ENCODE peak calls at places on chromosomes 1 and 21, in ten cellular contexts. One of them, this sample, is unnamed.

GRCh38 chr1:119008483-119009299 is 20.5 kb upstream of the TBX15 start:
- DNase-seq in Calu3: peak; percentile 58
- DNase-seq in dorsolateral prefrontal cortex: no peak
- DNase-seq in T-helper 2 cell: no peak
- DNase-seq in stimulated activated CD8-positive, alpha-beta memory T cell treated with anti-CD3 and anti-CD28 coated beads, Interleukin-12 subunit alpha, Interleukin-12 subunit beta, amount 100 ng/mL, for 1 hour: no peak
- DNase-seq in psoas muscle: no peak
- DNase-seq in stimulated activated naive CD4-positive, alpha-beta T cell: no peak
- DNase-seq in GM13976: peak; percentile 71
- DNase-seq in activated naive CD4-positive, alpha-beta T cell treated with Interleukin-2 at 50 U/mL for 16 hours: no peak
- DNase-seq in NCI-H1694 treated with DMSO at 0.1 percent for 48 hours: peak; percentile 62
- DNase-seq in this sample: peak; percentile 73

GRCh38 chr1:86856196-86856595 is 57.7 kb downstream of the SELENOF start:
- DNase-seq in Calu3: no peak
- DNase-seq in stimulated activated naive CD4-positive, alpha-beta T cell: no peak
- DNase-seq in T-helper 2 cell: no peak
- DNase-seq in NCI-H1694 treated with DMSO at 0.1 percent for 48 hours: no peak
- DNase-seq in stimulated activated CD8-positive, alpha-beta memory T cell treated with anti-CD3 and anti-CD28 coated beads, Interleukin-12 subunit alpha, Interleukin-12 subunit beta, amount 100 ng/mL, for 1 hour: no peak
- DNase-seq in activated naive CD4-positive, alpha-beta T cell treated with Interleukin-2 at 50 U/mL for 16 hours: no peak
- DNase-seq in psoas muscle: no peak
- DNase-seq in GM13976: no peak
- DNase-seq in dorsolateral prefrontal cortex: no peak
- DNase-seq in this sample: peak; percentile 27

GRCh38 chr21:39156024-39156423 is 27.2 kb downstream of the PSMG1 start:
- DNase-seq in Calu3: no peak
- DNase-seq in NCI-H1694 treated with DMSO at 0.1 percent for 48 hours: no peak
- DNase-seq in T-helper 2 cell: no peak
- DNase-seq in activated naive CD4-positive, alpha-beta T cell treated with Interleukin-2 at 50 U/mL for 16 hours: no peak
- DNase-seq in stimulated activated CD8-positive, alpha-beta memory T cell treated with anti-CD3 and anti-CD28 coated beads, Interleukin-12 subunit alpha, Interleukin-12 subunit beta, amount 100 ng/mL, for 1 hour: no peak
- DNase-seq in GM13976: no peak
- DNase-seq in dorsolateral prefrontal cortex: no peak
- DNase-seq in psoas muscle: no peak
- DNase-seq in stimulated activated naive CD4-positive, alpha-beta T cell: no peak
- DNase-seq in this sample: no peak

GRCh38 chr21:28636988-28637691 is 355.5 kb downstream of the LTN1 start:
- DNase-seq in T-helper 2 cell: no peak
- DNase-seq in stimulated activated CD8-positive, alpha-beta memory T cell treated with anti-CD3 and anti-CD28 coated beads, Interleukin-12 subunit alpha, Interleukin-12 subunit beta, amount 100 ng/mL, for 1 hour: no peak
- DNase-seq in GM13976: no peak
- DNase-seq in activated naive CD4-positive, alpha-beta T cell treated with Interleukin-2 at 50 U/mL for 16 hours: no peak
- DNase-seq in stimulated activated naive CD4-positive, alpha-beta T cell: no peak
- DNase-seq in Calu3: peak; percentile 10
- DNase-seq in NCI-H1694 treated with DMSO at 0.1 percent for 48 hours: no peak
- DNase-seq in dorsolateral prefrontal cortex: no peak
- DNase-seq in psoas muscle: no peak
- DNase-seq in this sample: peak; percentile 22

GRCh38 chr1:227317541-227318002 is 720 bp downstream of the CDC42BPA start:
- DNase-seq in activated naive CD4-positive, alpha-beta T cell treated with Interleukin-2 at 50 U/mL for 16 hours: no peak
- DNase-seq in T-helper 2 cell: no peak
- DNase-seq in psoas muscle: peak; percentile 34
- DNase-seq in GM13976: peak; percentile 49
- DNase-seq in dorsolateral prefrontal cortex: peak; percentile 43
- DNase-seq in stimulated activated naive CD4-positive, alpha-beta T cell: no peak
- DNase-seq in stimulated activated CD8-positive, alpha-beta memory T cell treated with anti-CD3 and anti-CD28 coated beads, Interleukin-12 subunit alpha, Interleukin-12 subunit beta, amount 100 ng/mL, for 1 hour: no peak
- DNase-seq in Calu3: peak; percentile 61
- DNase-seq in NCI-H1694 treated with DMSO at 0.1 percent for 48 hours: peak; percentile 54
- DNase-seq in this sample: no peak

GRCh38 chr1:200448034-200448762 is 38.4 kb upstream of the ZNF281 start:
- DNase-seq in psoas muscle: no peak
- DNase-seq in Calu3: no peak
- DNase-seq in activated naive CD4-positive, alpha-beta T cell treated with Interleukin-2 at 50 U/mL for 16 hours: no peak
- DNase-seq in stimulated activated naive CD4-positive, alpha-beta T cell: no peak
- DNase-seq in NCI-H1694 treated with DMSO at 0.1 percent for 48 hours: no peak
- DNase-seq in T-helper 2 cell: no peak
- DNase-seq in dorsolateral prefrontal cortex: no peak
- DNase-seq in stimulated activated CD8-positive, alpha-beta memory T cell treated with anti-CD3 and anti-CD28 coated beads, Interleukin-12 subunit alpha, Interleukin-12 subunit beta, amount 100 ng/mL, for 1 hour: no peak
- DNase-seq in GM13976: peak; percentile 62
- DNase-seq in this sample: no peak

GRCh38 chr1:180953791-180954721 is 41.4 kb downstream of the KIAA1614 start:
- DNase-seq in T-helper 2 cell: peak; percentile 46
- DNase-seq in stimulated activated naive CD4-positive, alpha-beta T cell: peak; percentile 68
- DNase-seq in GM13976: peak; percentile 82
- DNase-seq in dorsolateral prefrontal cortex: peak; percentile 67
- DNase-seq in stimulated activated CD8-positive, alpha-beta memory T cell treated with anti-CD3 and anti-CD28 coated beads, Interleukin-12 subunit alpha, Interleukin-12 subunit beta, amount 100 ng/mL, for 1 hour: peak; percentile 45
- DNase-seq in psoas muscle: peak; percentile 78
- DNase-seq in Calu3: peak; percentile 70
- DNase-seq in activated naive CD4-positive, alpha-beta T cell treated with Interleukin-2 at 50 U/mL for 16 hours: peak; percentile 74
- DNase-seq in NCI-H1694 treated with DMSO at 0.1 percent for 48 hours: no peak
- DNase-seq in this sample: peak; percentile 90

GRCh38 chr1:80445021-80445420 is 1355.7 kb upstream of the ADGRL2 start:
- DNase-seq in dorsolateral prefrontal cortex: no peak
- DNase-seq in Calu3: no peak
- DNase-seq in stimulated activated CD8-positive, alpha-beta memory T cell treated with anti-CD3 and anti-CD28 coated beads, Interleukin-12 subunit alpha, Interleukin-12 subunit beta, amount 100 ng/mL, for 1 hour: no peak
- DNase-seq in NCI-H1694 treated with DMSO at 0.1 percent for 48 hours: no peak
- DNase-seq in psoas muscle: no peak
- DNase-seq in stimulated activated naive CD4-positive, alpha-beta T cell: no peak
- DNase-seq in T-helper 2 cell: no peak
- DNase-seq in activated naive CD4-positive, alpha-beta T cell treated with Interleukin-2 at 50 U/mL for 16 hours: no peak
- DNase-seq in GM13976: no peak
- DNase-seq in this sample: no peak

GRCh38 chr1:69946935-69947334 is 258.4 kb downstream of the LRRC40 start:
- DNase-seq in dorsolateral prefrontal cortex: no peak
- DNase-seq in activated naive CD4-positive, alpha-beta T cell treated with Interleukin-2 at 50 U/mL for 16 hours: no peak
- DNase-seq in stimulated activated naive CD4-positive, alpha-beta T cell: no peak
- DNase-seq in GM13976: no peak
- DNase-seq in stimulated activated CD8-positive, alpha-beta memory T cell treated with anti-CD3 and anti-CD28 coated beads, Interleukin-12 subunit alpha, Interleukin-12 subunit beta, amount 100 ng/mL, for 1 hour: no peak
- DNase-seq in T-helper 2 cell: no peak
- DNase-seq in NCI-H1694 treated with DMSO at 0.1 percent for 48 hours: no peak
- DNase-seq in psoas muscle: no peak
- DNase-seq in Calu3: no peak
- DNase-seq in this sample: no peak

GRCh38 chr1:1881727-1882126 is 9.2 kb downstream of the GNB1 start:
- DNase-seq in T-helper 2 cell: no peak
- DNase-seq in Calu3: no peak
- DNase-seq in dorsolateral prefrontal cortex: no peak
- DNase-seq in NCI-H1694 treated with DMSO at 0.1 percent for 48 hours: no peak
- DNase-seq in activated naive CD4-positive, alpha-beta T cell treated with Interleukin-2 at 50 U/mL for 16 hours: no peak
- DNase-seq in psoas muscle: no peak
- DNase-seq in stimulated activated naive CD4-positive, alpha-beta T cell: no peak
- DNase-seq in GM13976: no peak
- DNase-seq in stimulated activated CD8-positive, alpha-beta memory T cell treated with anti-CD3 and anti-CD28 coated beads, Interleukin-12 subunit alpha, Interleukin-12 subunit beta, amount 100 ng/mL, for 1 hour: no peak
- DNase-seq in this sample: no peak

GRCh38 chr1:201414051-201414738 is 7.3 kb downstream of the TNNI1 start:
- DNase-seq in NCI-H1694 treated with DMSO at 0.1 percent for 48 hours: no peak
- DNase-seq in Calu3: no peak
- DNase-seq in dorsolateral prefrontal cortex: no peak
- DNase-seq in GM13976: no peak
- DNase-seq in activated naive CD4-positive, alpha-beta T cell treated with Interleukin-2 at 50 U/mL for 16 hours: no peak
- DNase-seq in stimulated activated CD8-positive, alpha-beta memory T cell treated with anti-CD3 and anti-CD28 coated beads, Interleukin-12 subunit alpha, Interleukin-12 subunit beta, amount 100 ng/mL, for 1 hour: no peak
- DNase-seq in psoas muscle: no peak
- DNase-seq in T-helper 2 cell: no peak
- DNase-seq in stimulated activated naive CD4-positive, alpha-beta T cell: no peak
- DNase-seq in this sample: no peak

GRCh38 chr1:6730473-6730872 is 28.9 kb upstream of the DNAJC11 start:
- DNase-seq in GM13976: no peak
- DNase-seq in dorsolateral prefrontal cortex: no peak
- DNase-seq in T-helper 2 cell: no peak
- DNase-seq in psoas muscle: no peak
- DNase-seq in stimulated activated naive CD4-positive, alpha-beta T cell: no peak
- DNase-seq in NCI-H1694 treated with DMSO at 0.1 percent for 48 hours: no peak
- DNase-seq in activated naive CD4-positive, alpha-beta T cell treated with Interleukin-2 at 50 U/mL for 16 hours: no peak
- DNase-seq in Calu3: no peak
- DNase-seq in stimulated activated CD8-positive, alpha-beta memory T cell treated with anti-CD3 and anti-CD28 coated beads, Interleukin-12 subunit alpha, Interleukin-12 subunit beta, amount 100 ng/mL, for 1 hour: no peak
- DNase-seq in this sample: no peak